ENCODE peak calls at places on chromosomes 6 and 20, in ten cellular contexts. L, V, F, G, Y, R, P, Z, K and E are unnamed samples.

GRCh38 chr6:12014027-12014872 is 2.1 kb downstream of the HIVEP1 start:
- DNase-seq in L (no peak), V (no peak), F (no peak), G (no peak), Y (peak; percentile 73), R (peak; percentile 76), P (no peak), Z (no peak), K (no peak), E (peak; percentile 63)

GRCh38 chr6:36759177-36759757 is 61.6 kb downstream of the RAB44 start:
- DNase-seq in L (peak; percentile 76), V (peak; percentile 94), F (peak; percentile 76), G (peak; percentile 77), Y (peak; percentile 84), R (peak; percentile 83), P (peak; percentile 77), Z (peak; percentile 96), K (peak; percentile 89), E (peak; percentile 58)

GRCh38 chr20:2302369-2302768 is 6.6 kb downstream of the TGM3 start:
- DNase-seq in L (no peak), V (no peak), F (no peak), G (no peak), Y (no peak), R (no peak), P (no peak), Z (peak; percentile 20), K (no peak), E (no peak)

GRCh38 chr6:34227656-34228421 is 8.8 kb upstream of the HMGA1 start:
- DNase-seq in L (no peak), V (no peak), F (no peak), G (no peak), Y (no peak), R (no peak), P (no peak), Z (peak; percentile 74), K (no peak), E (peak; percentile 51)

GRCh38 chr6:48078092-48078491 is 32.9 kb downstream of the PTCHD4 start:
- DNase-seq in L (no peak), V (no peak), F (no peak), G (no peak), Y (peak; percentile 5), R (no peak), P (no peak), Z (no peak), K (no peak), E (peak; percentile 57)

GRCh38 chr20:22729180-22729579 is 144.8 kb upstream of the FOXA2 start:
- DNase-seq in L (no peak), V (no peak), F (no peak), G (peak; percentile 3), Y (no peak), R (no peak), P (no peak), Z (no peak), K (no peak), E (peak; percentile 15)

GRCh38 chr6:37049990-37050853 is 44.8 kb downstream of the FGD2 start:
- DNase-seq in L (peak; percentile 66), V (no peak), F (peak; percentile 42), G (peak; percentile 54), Y (no peak), R (no peak), P (peak; percentile 67), Z (no peak), K (peak; percentile 87), E (no peak)

GRCh38 chr20:31652917-31653385 is 15.2 kb downstream of the COX4I2 start:
- DNase-seq in L (no peak), V (no peak), F (no peak), G (no peak), Y (peak; percentile 79), R (peak; percentile 64), P (no peak), Z (no peak), K (no peak), E (peak; percentile 90)

DNA sequence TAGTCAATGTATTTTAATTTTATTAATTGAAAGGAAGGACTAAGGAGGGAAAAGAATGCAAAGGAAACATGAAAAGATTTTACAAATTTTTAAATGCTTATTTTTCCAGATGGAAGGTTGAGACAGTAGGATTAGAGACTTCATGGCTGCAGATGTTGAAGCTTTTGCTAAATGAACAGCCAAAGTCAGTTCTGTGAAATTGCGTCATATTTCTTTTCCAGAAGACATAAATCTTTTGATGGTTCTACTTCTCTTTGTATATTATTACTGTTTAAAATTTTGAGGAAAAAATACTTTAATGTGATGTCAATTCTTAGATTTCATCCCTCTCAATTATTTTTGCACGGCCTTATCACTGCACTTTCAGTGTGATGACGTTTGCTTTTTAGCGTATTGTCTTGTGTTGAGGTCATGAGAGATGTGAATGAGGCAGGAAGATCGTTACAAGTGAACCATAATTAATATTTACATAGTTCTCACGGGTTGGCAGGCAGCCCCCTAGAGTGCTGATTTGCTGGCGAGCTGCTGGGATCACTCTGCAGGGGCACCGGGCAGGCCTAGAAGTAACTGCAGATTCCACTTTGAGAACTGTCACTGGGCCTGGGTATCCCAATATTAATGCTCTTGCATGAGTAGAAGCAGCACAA is 158.1 kb downstream of the TBXT start:
- DNase-seq in L (no peak), V (no peak), F (no peak), G (no peak), Y (no peak), R (no peak), P (no peak), Z (peak; percentile 52), K (no peak), E (no peak)
- H3K4me3 ChIP-seq in L (no peak overlapping the region), V (no peak overlapping the region), F (no peak overlapping the region), G (no peak overlapping the region), Y (peak overlapping the region; percentile 71), R (peak overlapping the region; percentile 58), P (peak overlapping the region; percentile 60), Z (no peak overlapping the region), K (no peak overlapping the region), E (no peak overlapping the region)

GRCh38 chr6:70955441-70956190 is 1.2 kb downstream of the B3GAT2 start:
- DNase-seq in L (peak; percentile 72), V (peak; percentile 95), F (peak; percentile 52), G (peak; percentile 77), Y (peak; percentile 83), R (peak; percentile 73), P (peak; percentile 81), Z (peak; percentile 95), K (peak; percentile 85), E (peak; percentile 68)

GRCh38 chr6:70956451-70957283 is at the start of gene B3GAT2:
- DNase-seq in L (no peak), V (peak; percentile 73), F (no peak), G (no peak), Y (peak; percentile 52), R (peak; percentile 23), P (no peak), Z (no peak), K (no peak), E (peak; percentile 11)

GRCh38 chr6:70954750-70955149 is 2.1 kb downstream of the B3GAT2 start:
- DNase-seq in L (no peak), V (no peak), F (no peak), G (no peak), Y (no peak), R (no peak), P (no peak), Z (no peak), K (no peak), E (no peak)

GRCh38 chr6:70957284-70957617 is 391 bp upstream of the B3GAT2 start:
- DNase-seq in L (no peak), V (no peak), F (no peak), G (no peak), Y (no peak), R (no peak), P (no peak), Z (no peak), K (no peak), E (no peak)

DNA sequence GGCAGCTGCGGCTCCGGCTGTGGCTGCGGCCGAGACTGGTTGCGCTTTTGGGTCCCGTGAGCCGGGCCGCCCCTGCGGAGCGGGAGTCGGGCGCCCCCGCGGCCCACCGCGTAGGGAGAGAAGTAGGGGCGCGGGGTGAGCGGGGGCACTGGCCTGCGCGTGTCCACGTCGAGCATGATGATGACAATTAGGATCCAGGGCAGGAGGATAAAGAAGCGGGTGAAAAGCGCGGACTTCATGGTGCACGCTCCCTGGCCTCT is 739 bp downstream of the B3GAT2 start:
- DNase-seq in L (no peak), V (no peak), F (no peak), G (no peak), Y (no peak), R (no peak), P (no peak), Z (no peak), K (no peak), E (no peak)
- H3K4me3 ChIP-seq in L (no peak overlapping the region), V (peak overlapping the region; percentile 40), F (peak overlapping the region; percentile 25), G (no peak overlapping the region), Y (peak overlapping the region; percentile 65), R (peak overlapping the region; percentile 50), P (peak overlapping the region; percentile 75), Z (peak overlapping the region; percentile 16), K (no peak overlapping the region), E (peak overlapping the region; percentile 27)

GRCh38 chr6:16964553-16965499 is 137.0 kb upstream of the STMND1 start:
- DNase-seq in L (peak; percentile 62), V (peak; percentile 84), F (peak; percentile 61), G (peak; percentile 50), Y (peak; percentile 83), R (peak; percentile 79), P (peak; percentile 68), Z (peak; percentile 92), K (peak; percentile 64), E (peak; percentile 67)
- H3K4me3 ChIP-seq in L (no peak overlapping the region), V (no peak overlapping the region), F (no peak overlapping the region), G (no peak overlapping the region), Y (no peak overlapping the region), R (no peak overlapping the region), P (peak overlapping the region; percentile 12), Z (no peak overlapping the region), K (no peak overlapping the region), E (no peak overlapping the region)

GRCh38 chr6:118660218-118660569 is 8.8 kb upstream of the CEP85L start:
- DNase-seq in L (peak; percentile 82), V (no peak), F (peak; percentile 22), G (peak; percentile 14), Y (peak; percentile 27), R (peak; percentile 24), P (no peak), Z (no peak), K (no peak), E (no peak)

GRCh38 chr6:118667988-118668387 is 16.6 kb upstream of the CEP85L start:
- DNase-seq in L (no peak), V (no peak), F (no peak), G (no peak), Y (peak; percentile 14), R (peak; percentile 26), P (no peak), Z (no peak), K (no peak), E (no peak)

GRCh38 chr6:118665011-118665410 is 13.6 kb upstream of the CEP85L start:
- DNase-seq in L (peak; percentile 45), V (no peak), F (no peak), G (no peak), Y (no peak), R (no peak), P (no peak), Z (no peak), K (no peak), E (no peak)

GRCh38 chr6:118668761-118669411 is 17.5 kb upstream of the CEP85L start:
- DNase-seq in L (no peak), V (no peak), F (no peak), G (no peak), Y (peak; percentile 57), R (peak; percentile 64), P (no peak), Z (no peak), K (no peak), E (peak; percentile 51)

DNA sequence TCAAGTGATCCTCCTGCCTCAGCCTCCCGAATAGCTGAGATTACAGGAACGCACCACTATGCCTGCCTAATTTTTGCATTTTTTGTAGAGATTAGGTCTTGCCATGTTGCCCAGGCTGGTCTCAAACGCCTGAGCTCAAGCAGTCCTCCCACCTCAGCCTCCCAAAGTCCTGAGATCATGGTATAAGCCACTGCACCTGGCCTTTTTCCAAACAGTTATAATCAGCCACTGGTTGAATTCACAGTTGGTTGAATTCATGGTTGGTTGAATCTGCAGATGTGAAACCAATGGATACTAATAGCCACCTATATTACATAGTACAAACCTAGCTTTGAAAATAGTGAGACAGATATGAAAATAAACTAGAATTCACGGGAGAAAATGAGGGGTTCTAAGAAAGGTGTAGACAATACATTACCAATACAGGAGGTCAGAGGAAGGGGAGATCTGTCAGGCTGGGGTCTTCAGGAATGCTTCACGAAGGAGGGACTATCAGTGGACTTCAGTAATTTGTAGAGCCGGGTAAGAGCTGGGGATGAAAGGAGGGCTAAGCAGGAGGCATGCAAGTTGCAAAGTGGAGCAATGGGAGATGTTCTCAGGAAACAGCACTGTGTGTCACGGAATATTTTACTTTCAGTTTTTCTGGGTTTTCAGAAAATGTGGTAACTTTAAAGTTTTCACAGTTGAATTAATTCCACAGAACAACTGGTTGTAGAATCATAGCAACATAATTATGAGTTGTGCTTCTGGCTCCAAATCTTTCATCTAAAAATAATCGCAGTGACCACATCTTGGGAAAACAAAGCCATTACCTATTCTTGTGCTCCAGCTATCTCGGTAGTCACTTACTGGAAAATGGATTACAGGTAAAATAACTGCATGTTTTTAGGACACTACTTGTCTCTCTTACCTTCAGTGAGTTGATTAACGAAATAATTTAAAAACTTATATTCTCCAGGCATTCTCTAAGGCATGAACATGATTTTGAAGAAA is 12.9 kb upstream of the CEP85L start:
- DNase-seq in L (no peak), V (no peak), F (no peak), G (no peak), Y (peak; percentile 50), R (no peak), P (no peak), Z (no peak), K (no peak), E (no peak)
- H3K4me3 ChIP-seq in L (peak overlapping the region; percentile 58), V (no peak overlapping the region), F (no peak overlapping the region), G (no peak overlapping the region), Y (peak overlapping the region; percentile 67), R (no peak overlapping the region), P (peak overlapping the region; percentile 36), Z (no peak overlapping the region), K (no peak overlapping the region), E (peak overlapping the region; percentile 28)